ENCODE peak calls at places on chromosome 13, in four cellular contexts. R is IMR-90, L is Peyer's patch, N is thoracic aorta. P is an unnamed sample.

GRCh38 chr13:114093118-114093517 is 39.3 kb downstream of the RASA3 start:
- DNase-seq in R (no peak), L (no peak), N (no peak), P (no peak)

GRCh38 chr13:42355118-42355840 is 83.3 kb downstream of the AKAP11 start:
- DNase-seq in R (no peak), L (no peak), N (no peak), P (no peak)

GRCh38 chr13:99979453-99980200 is 2.0 kb upstream of the ZIC2 start:
- DNase-seq in R (no peak), L (peak), N (no peak), P (no peak)

GRCh38 chr13:59356607-59357006 is 807.1 kb downstream of the DIAPH3 start:
- DNase-seq in R (peak), L (peak), N (no peak), P (peak)

GRCh38 chr13:48118025-48118424 is 23.1 kb upstream of the MED4 start:
- DNase-seq in R (no peak), L (no peak), N (no peak), P (no peak)

GRCh38 chr13:24893863-24894262 is 129.9 kb downstream of the RNF17 start:
- DNase-seq in R (no peak), L (no peak), N (no peak), P (no peak)

GRCh38 chr13:23736541-23736940 is 152.7 kb downstream of the MIPEP start:
- DNase-seq in R (no peak), L (no peak), N (no peak), P (no peak)

GRCh38 chr13:87384099-87384498 is 287.1 kb upstream of the SLITRK5 start:
- DNase-seq in R (no peak), L (no peak), N (no peak), P (no peak)

GRCh38 chr13:42110410-42111155 is 62.1 kb downstream of the DGKH start:
- DNase-seq in R (peak), L (no peak), N (no peak), P (peak)

GRCh38 chr13:23561261-23561660 is 9.0 kb upstream of the TNFRSF19 start:
- DNase-seq in R (no peak), L (no peak), N (no peak), P (no peak)

GRCh38 chr13:30409911-30410704 is 12.2 kb upstream of the UBE2L5 start:
- DNase-seq in R (peak), L (no peak), N (no peak), P (peak)

GRCh38 chr13:35789335-35790166 is 313.1 kb upstream of the MAB21L1 start:
- DNase-seq in R (peak), L (no peak), N (no peak), P (peak)

GRCh38 chr13:101565327-101565726 is 112.9 kb downstream of the ITGBL1 start:
- DNase-seq in R (no peak), L (no peak), N (no peak), P (no peak)

GRCh38 chr13:73000027-73000674 is 58.7 kb upstream of the KLF5 start:
- DNase-seq in R (peak), L (no peak), N (no peak), P (no peak)

GRCh38 chr13:85659493-85659892 is 139.7 kb downstream of the SLITRK6 start:
- DNase-seq in R (peak), L (no peak), N (no peak), P (no peak)

GRCh38 chr13:89660752-89661151 is 1686.7 kb upstream of the MIR17HG start:
- DNase-seq in R (no peak), L (no peak), N (no peak), P (no peak)

GRCh38 chr13:102901615-102902305 is 55.9 kb downstream of the ERCC5 start:
- DNase-seq in R (peak), L (no peak), N (no peak), P (peak)

GRCh38 chr13:48873598-48873997 is 102.1 kb upstream of the FNDC3A start:
- DNase-seq in R (peak), L (no peak), N (no peak), P (no peak)

GRCh38 chr13:109779876-109780516 is 6.4 kb downstream of the IRS2 start:
- DNase-seq in R (no peak), L (no peak), N (no peak), P (no peak)
- H3K4me3 ChIP-seq in R (no peak), L (no peak), N (peak), P (peak)

GRCh38 chr13:74218291-74218690 is 84.1 kb upstream of the KLF12 start:
- DNase-seq in R (no peak), L (no peak), N (no peak), P (no peak)
- H3K4me3 ChIP-seq in R (no peak), L (no peak), N (no peak), P (no peak)

GRCh38 chr13:44402902-44403719 is 29.5 kb downstream of the SERP2 start:
- DNase-seq in R (no peak), L (no peak), N (no peak), P (no peak)
- H3K4me3 ChIP-seq in R (no peak), L (no peak), N (no peak), P (no peak)

GRCh38 chr13:110215606-110216005 is 91.4 kb downstream of the COL4A1 start:
- DNase-seq in R (peak), L (no peak), N (no peak), P (no peak)
- H3K4me3 ChIP-seq in R (no peak), L (no peak), N (no peak), P (no peak)

GRCh38 chr13:110309159-110309476 is 2.0 kb downstream of the COL4A2 start:
- DNase-seq in R (no peak), L (no peak), N (no peak), P (no peak)
- H3K4me3 ChIP-seq in R (peak), L (peak), N (peak), P (peak)

GRCh38 chr13:71879129-71879535 is 12.1 kb upstream of the DACH1 start:
- DNase-seq in R (peak), L (no peak), N (no peak), P (peak)
- H3K4me3 ChIP-seq in R (no peak), L (no peak), N (no peak), P (no peak)

DNA sequence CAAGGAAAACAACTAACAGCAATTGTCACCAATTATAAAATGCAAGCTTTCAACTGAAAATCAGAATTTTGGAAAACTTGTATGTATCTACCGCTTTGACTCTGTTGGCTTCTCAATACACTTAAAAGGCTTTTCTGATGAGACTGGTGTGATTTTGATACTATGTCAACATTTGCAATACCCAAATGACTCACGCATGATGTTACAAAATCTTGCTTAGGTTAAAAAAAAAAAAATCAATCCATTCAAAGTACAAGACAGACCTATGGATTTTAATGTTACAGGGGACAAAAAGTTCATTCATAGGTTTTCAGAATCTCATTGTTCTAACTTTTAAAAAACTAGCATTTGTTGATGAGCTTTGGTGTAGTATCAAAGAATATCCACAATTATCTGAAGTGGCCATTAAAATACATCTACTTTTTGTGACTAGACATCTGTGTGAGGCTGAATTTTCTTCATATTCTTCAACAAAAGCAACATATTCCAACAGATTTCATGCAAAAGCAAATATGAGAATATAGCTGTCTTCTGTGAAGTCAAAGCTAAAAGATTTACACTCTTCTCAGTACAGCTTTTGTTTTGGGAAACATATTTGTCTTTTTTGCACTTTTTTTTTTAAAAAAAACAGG is 10.7 kb downstream of the ELF1 start:
- DNase-seq in R (peak), L (no peak), N (no peak), P (peak)
- H3K4me3 ChIP-seq in R (no peak), L (no peak), N (no peak), P (no peak)

GRCh38 chr13:66656050-66656449 is 574.1 kb downstream of the PCDH9 start:
- DNase-seq in R (no peak), L (no peak), N (no peak), P (no peak)

GRCh38 chr13:66661336-66661735 is 568.8 kb downstream of the PCDH9 start:
- DNase-seq in R (no peak), L (no peak), N (no peak), P (no peak)

GRCh38 chr13:66657165-66657895 is 572.8 kb downstream of the PCDH9 start:
- DNase-seq in R (peak), L (no peak), N (no peak), P (peak)

GRCh38 chr13:66660013-66660804 is 569.9 kb downstream of the PCDH9 start:
- DNase-seq in R (peak), L (no peak), N (no peak), P (peak)

GRCh38 chr13:66659291-66660012 is 570.7 kb downstream of the PCDH9 start:
- DNase-seq in R (no peak), L (no peak), N (no peak), P (no peak)
- H3K4me3 ChIP-seq in R (no peak), L (no peak), N (no peak), P (no peak)

P was measured in brain microvascular endothelial cell.